ENCODE peak calls at places on chromosome 2, in four cellular contexts. Q is H9, P is OCI-LY7, L is endothelial cell. Z is an unnamed sample.

GRCh38 chr2:11446733-11447248 is 19.2 kb downstream of the E2F6 start:
- DNase-seq in P (peak), L (peak), Q (peak), Z (no peak)

GRCh38 chr2:184402381-184402780 is 195.9 kb upstream of the ZNF804A start:
- DNase-seq in L (no peak), P (no peak), Q (no peak), Z (no peak)

GRCh38 chr2:220619525-220620267 is 952.4 kb downstream of the EPHA4 start:
- DNase-seq in P (no peak), Q (no peak), L (no peak), Z (no peak)

GRCh38 chr2:56040834-56041233 is 117.3 kb upstream of the EFEMP1 start:
- DNase-seq in P (no peak), Q (no peak), L (no peak), Z (no peak)

GRCh38 chr2:137220438-137220998 is 455.2 kb downstream of the THSD7B start:
- DNase-seq in L (no peak), Q (no peak), P (no peak), Z (no peak)

GRCh38 chr2:98404556-98405250 is 40.0 kb upstream of the INPP4A start:
- DNase-seq in L (no peak), P (no peak), Q (no peak), Z (no peak)

GRCh38 chr2:43611987-43612894 is 16.4 kb upstream of the THADA start:
- DNase-seq in Q (peak), P (peak), L (peak), Z (no peak)

GRCh38 chr2:147679664-147680502 is 164.9 kb upstream of the ACVR2A start:
- DNase-seq in P (no peak), L (no peak), Q (no peak), Z (no peak)

GRCh38 chr2:48240912-48241311 is 289.0 kb upstream of the STON1 start:
- DNase-seq in P (no peak), Q (no peak), L (no peak), Z (no peak)

GRCh38 chr2:120344214-120344990 is 1.5 kb upstream of the INHBB start:
- DNase-seq in Q (peak), L (peak), P (no peak), Z (no peak)

GRCh38 chr2:70887208-70887549 is 48.5 kb upstream of the ATP6V1B1 start:
- DNase-seq in P (no peak), L (no peak), Q (no peak), Z (no peak)

GRCh38 chr2:12619975-12620374 is 96.8 kb upstream of the TRIB2 start:
- DNase-seq in L (no peak), Q (no peak), P (no peak), Z (no peak)

GRCh38 chr2:75710577-75711253 is at the start of gene GCFC2:
- DNase-seq in Q (peak), P (peak), L (peak), Z (peak)

GRCh38 chr2:191582355-191582754 is 95.6 kb upstream of the NABP1 start:
- DNase-seq in L (no peak), Q (no peak), P (no peak), Z (no peak)

GRCh38 chr2:63721082-63721424 is 120.6 kb upstream of the UGP2 start:
- DNase-seq in P (no peak), Q (no peak), L (no peak), Z (no peak)

GRCh38 chr2:54512663-54513363 is 56.7 kb downstream of the SPTBN1 start:
- DNase-seq in Q (no peak), L (no peak), P (no peak), Z (no peak)

GRCh38 chr2:177889812-177890460 is 182.6 kb downstream of the PDE11A start:
- DNase-seq in L (no peak), P (no peak), Q (no peak), Z (no peak)

GRCh38 chr2:12931211-12931844 is 214.6 kb downstream of the TRIB2 start:
- DNase-seq in Q (no peak), L (peak), P (peak), Z (no peak)

GRCh38 chr2:42906557-42907380 is 114.4 kb upstream of the HAAO start:
- DNase-seq in L (no peak), P (no peak), Q (peak), Z (no peak)

GRCh38 chr2:235170536-235171510 is 219.0 kb downstream of the SH3BP4 start:
- DNase-seq in L (no peak), Q (peak), P (no peak), Z (no peak)

GRCh38 chr2:168091986-168092385 is 155.4 kb downstream of the STK39 start:
- DNase-seq in Q (no peak), L (no peak), P (no peak), Z (no peak)

GRCh38 chr2:167140767-167141166 is 252.5 kb downstream of the XIRP2 start:
- DNase-seq in Q (no peak), P (no peak), L (no peak), Z (no peak)

GRCh38 chr2:60886962-60887361 is 5.6 kb downstream of the REL start:
- DNase-seq in P (no peak), L (no peak), Q (no peak), Z (no peak)

GRCh38 chr2:227415538-227416424 is 28.0 kb upstream of the SCYGR1 start:
- DNase-seq in P (no peak), Q (no peak), L (no peak), Z (no peak)

GRCh38 chr2:201882353-201883095 is 76.2 kb downstream of the CDK15 start:
- DNase-seq in L (peak), P (peak), Q (peak), Z (no peak)

GRCh38 chr2:70084973-70085710 is 2.1 kb upstream of the PCBP1 start:
- DNase-seq in P (peak), L (no peak), Q (peak), Z (no peak)

GRCh38 chr2:238444242-238444641 is 17.5 kb downstream of the ASB1 start:
- DNase-seq in P (no peak), L (no peak), Q (no peak), Z (no peak)

GRCh38 chr2:238448031-238448955 is 21.6 kb downstream of the ASB1 start:
- DNase-seq in Q (no peak), L (no peak), P (no peak), Z (no peak)

GRCh38 chr2:238446371-238446770 is 19.6 kb downstream of the ASB1 start:
- DNase-seq in L (no peak), P (no peak), Q (no peak), Z (no peak)

GRCh38 chr2:238449241-238449640 is 22.5 kb downstream of the ASB1 start:
- DNase-seq in P (no peak), L (no peak), Q (no peak), Z (no peak)

DNA sequence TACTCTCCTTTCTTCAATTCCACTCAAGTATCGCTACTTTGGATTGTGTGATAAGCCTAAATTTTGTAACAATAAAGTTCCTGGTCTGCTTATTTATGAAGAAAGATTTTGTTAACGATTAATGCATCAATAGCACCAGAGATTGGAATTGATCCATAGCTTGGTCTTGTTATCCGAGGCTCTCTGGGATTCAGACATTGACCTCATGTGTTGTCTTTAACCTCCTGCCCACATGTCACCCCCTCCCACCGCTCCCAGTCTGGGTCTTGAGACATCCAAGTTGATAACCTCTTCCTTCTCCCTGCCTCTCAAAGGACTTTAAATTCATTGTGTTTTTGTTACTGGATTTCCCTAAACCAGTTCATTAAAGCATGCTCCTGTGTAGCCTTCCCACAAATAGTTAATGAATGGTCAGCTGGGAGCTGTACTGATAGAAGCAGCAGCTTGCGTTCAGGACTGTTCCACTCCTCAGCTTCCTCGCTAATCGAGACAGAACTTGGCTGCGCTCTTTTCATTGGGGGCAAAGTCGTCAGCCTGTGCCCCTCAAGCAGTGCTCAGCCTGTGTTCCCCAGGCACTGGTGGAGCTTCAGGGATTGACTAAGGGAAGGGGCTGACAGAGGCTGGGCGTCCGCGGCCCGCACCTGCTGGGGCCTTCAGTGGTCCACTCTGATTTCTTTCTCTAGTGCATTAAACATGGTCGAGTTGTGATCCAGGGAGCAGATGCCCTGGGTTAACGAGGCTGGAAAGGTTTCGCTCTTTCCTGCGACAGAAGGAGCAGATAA is 18.9 kb downstream of the ASB1 start:
- DNase-seq in L (no peak), Q (no peak), P (no peak), Z (no peak)
- TF ChIP-seq CTCF in L (no peak), Q (no peak), P (no peak), Z (no peak)

GRCh38 chr2:19073522-19073921 is 284.9 kb downstream of the OSR1 start:
- DNase-seq in P (no peak), L (no peak), Q (peak), Z (no peak)
- TF ChIP-seq CTCF in P (no peak), L (no peak), Q (no peak), Z (no peak)

GRCh38 chr2:103902347-103902746 is 951.6 kb upstream of the POU3F3 start:
- DNase-seq in Q (no peak), P (no peak), L (no peak), Z (no peak)

DNA sequence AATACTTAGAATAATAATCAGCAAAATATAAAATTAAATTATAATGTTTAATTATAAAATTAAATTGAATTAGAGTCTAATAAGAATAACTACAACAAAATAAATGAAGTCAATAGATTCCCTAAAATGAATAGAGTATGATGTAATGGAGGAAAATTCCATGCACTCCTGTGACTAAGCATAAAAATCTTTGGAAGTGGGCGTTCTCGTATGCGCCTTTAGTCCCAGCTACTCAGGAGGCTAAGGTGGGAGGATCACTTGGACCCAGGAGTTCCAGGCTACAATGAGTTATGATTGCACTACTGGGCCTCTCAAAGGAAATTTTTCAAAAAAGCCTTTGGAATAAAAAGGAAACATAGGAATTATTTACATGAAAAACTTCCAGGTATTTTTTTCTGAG is 955.4 kb upstream of the POU3F3 start:
- DNase-seq in L (no peak), Q (no peak), P (no peak), Z (no peak)
- TF ChIP-seq CTCF in L (no peak), Q (no peak), P (no peak), Z (no peak)

GRCh38 chr2:176085861-176086771 is 2.4 kb upstream of the EVX2 start:
- DNase-seq in L (peak), P (no peak), Q (peak), Z (no peak)
- TF ChIP-seq CTCF in L (no peak), P (peak), Q (peak), Z (peak)

GRCh38 chr2:76953733-76954347 is 568.3 kb downstream of the LRRTM4 start:
- DNase-seq in L (peak), Q (peak), P (peak), Z (no peak)
- TF ChIP-seq CTCF in L (peak), Q (peak), P (peak), Z (peak)

GRCh38 chr2:207895236-207895860 is 125.6 kb upstream of the FZD5 start:
- DNase-seq in L (no peak), P (no peak), Q (no peak), Z (no peak)

GRCh38 chr2:207892676-207893402 is 123.1 kb upstream of the FZD5 start:
- DNase-seq in P (no peak), L (no peak), Q (no peak), Z (no peak)

GRCh38 chr2:207897541-207898353 is 127.6 kb downstream of the PLEKHM3 start:
- DNase-seq in L (no peak), P (no peak), Q (no peak), Z (no peak)

GRCh38 chr2:207898354-207898695 is 127.0 kb downstream of the PLEKHM3 start:
- DNase-seq in Q (no peak), P (no peak), L (no peak), Z (no peak)

DNA sequence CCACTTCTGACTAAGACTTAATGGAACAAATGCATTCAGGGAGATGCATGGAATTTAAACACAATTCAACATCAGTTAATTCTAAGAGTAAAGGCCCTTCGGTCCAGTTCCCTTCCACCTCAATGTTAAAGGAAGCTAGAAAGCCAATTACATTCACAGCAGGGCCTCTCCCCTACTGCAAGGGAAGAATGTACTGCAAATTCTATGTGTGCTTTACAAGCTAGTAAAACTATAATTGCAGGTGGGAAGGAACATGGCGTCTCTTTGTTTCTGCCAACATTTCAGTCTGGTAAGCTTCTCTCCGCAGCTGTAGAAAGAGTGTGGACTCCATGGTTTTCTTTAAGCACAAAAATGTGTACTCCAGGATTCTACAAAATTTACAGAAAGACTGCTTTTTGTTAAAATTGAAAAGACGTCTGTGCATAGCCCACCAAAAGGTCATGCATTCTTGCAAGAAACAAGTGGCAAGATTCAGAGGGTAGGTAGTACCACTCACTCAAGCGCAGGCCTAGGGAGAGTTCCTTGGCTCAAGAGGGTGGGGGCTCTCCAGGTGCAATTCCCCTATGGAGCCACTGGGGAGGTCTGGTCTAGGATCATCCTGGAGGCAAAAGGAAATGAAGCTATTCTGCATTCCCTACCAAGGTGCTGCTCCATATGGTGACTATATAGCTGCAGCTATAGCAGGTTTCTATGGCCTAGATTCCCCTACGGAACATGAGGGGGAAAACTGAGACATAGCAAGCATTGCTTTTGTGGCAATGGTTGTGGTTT is 127.0 kb upstream of the FZD5 start:
- DNase-seq in L (peak), P (no peak), Q (peak), Z (no peak)
- TF ChIP-seq CTCF in L (no peak), P (no peak), Q (peak), Z (no peak)

GRCh38 chr2:215950009-215950408 is 63.3 kb downstream of the MREG start:
- DNase-seq in P (peak), L (no peak), Q (no peak), Z (no peak)
- TF ChIP-seq CTCF in P (peak), L (peak), Q (peak), Z (peak)

GRCh38 chr2:119292226-119292625 is 68.6 kb downstream of the STEAP3 start:
- DNase-seq in Q (no peak), P (no peak), L (no peak), Z (no peak)
- TF ChIP-seq CTCF in Q (no peak), P (no peak), L (no peak), Z (no peak)